ENCODE peak calls at places on chromosomes 1 and 21, in seven cellular contexts. C is colonic mucosa, A is GM06990, V is Panc1, S is Calu3, T is PC-3, X is left ventricle myocardium inferior. H is an unnamed sample.

GRCh38 chr1:181013144-181013543 is 9.5 kb downstream of the STX6 start:
- DNase-seq in C (no peak), S (no peak), T (no peak), V (no peak), A (no peak), X (no peak), H (no peak)

GRCh38 chr1:21574464-21575151 is 65.4 kb downstream of the ALPL start:
- DNase-seq in V (no peak), T (no peak), X (peak), A (no peak), C (no peak), S (peak), H (no peak)

GRCh38 chr1:211515090-211516023 is 23.4 kb upstream of the RD3 start:
- DNase-seq in T (peak), A (peak), S (peak), X (peak), V (peak), C (peak), H (peak)

GRCh38 chr1:163628034-163628773 is 306.4 kb downstream of the NUF2 start:
- DNase-seq in A (no peak), T (no peak), V (no peak), X (no peak), C (no peak), S (no peak), H (no peak)

GRCh38 chr1:219302697-219303096 is 129.0 kb downstream of the LYPLAL1 start:
- DNase-seq in V (no peak), S (no peak), A (no peak), C (no peak), X (no peak), T (no peak), H (no peak)

GRCh38 chr1:15186846-15187151 is 33.3 kb downstream of the TMEM51 start:
- DNase-seq in A (no peak), T (no peak), S (no peak), V (no peak), X (no peak), C (no peak), H (no peak)

GRCh38 chr1:115717541-115717940 is 51.0 kb downstream of the CASQ2 start:
- DNase-seq in V (no peak), C (peak), S (peak), A (no peak), X (no peak), T (peak), H (no peak)

GRCh38 chr1:86429830-86430229 is 5.9 kb downstream of the CLCA2 start:
- DNase-seq in X (no peak), V (peak), T (peak), S (peak), C (peak), A (no peak), H (no peak)

GRCh38 chr1:101959456-101959855 is 37.3 kb downstream of the OLFM3 start:
- DNase-seq in S (no peak), X (no peak), T (no peak), A (no peak), V (no peak), C (no peak), H (no peak)

GRCh38 chr1:211036701-211037494 is 97.0 kb downstream of the KCNH1 start:
- DNase-seq in C (no peak), X (no peak), V (peak), S (peak), T (peak), A (no peak), H (no peak)

GRCh38 chr21:46208761-46209721 is 19.5 kb downstream of the LSS start:
- DNase-seq in X (no peak), T (no peak), A (no peak), V (no peak), C (no peak), S (no peak), H (no peak)

GRCh38 chr1:4708853-4709507 is 54.6 kb downstream of the AJAP1 start:
- DNase-seq in X (no peak), T (no peak), A (no peak), S (no peak), V (no peak), C (no peak), H (no peak)

GRCh38 chr1:182098301-182098700 is 36.8 kb upstream of the ZNF648 start:
- DNase-seq in V (no peak), A (no peak), S (no peak), X (no peak), T (no peak), C (no peak), H (no peak)

GRCh38 chr1:106465666-106466065 is 590.8 kb upstream of the PRMT6 start:
- DNase-seq in S (no peak), T (peak), A (no peak), X (no peak), V (no peak), C (no peak), H (no peak)

GRCh38 chr1:21263653-21264225 is 26.5 kb downstream of the ECE1 start:
- DNase-seq in X (no peak), V (no peak), C (no peak), S (no peak), T (no peak), A (no peak), H (no peak)

GRCh38 chr1:11078631-11079030 is 18.8 kb upstream of the SRM start:
- DNase-seq in X (no peak), C (no peak), S (no peak), V (no peak), A (no peak), T (no peak), H (no peak)

GRCh38 chr1:177505905-177506590 is 335.3 kb downstream of the BRINP2 start:
- DNase-seq in C (no peak), X (no peak), A (no peak), S (no peak), V (no peak), T (peak), H (no peak)

GRCh38 chr1:12001249-12001917 is 17.9 kb upstream of the MIIP start:
- DNase-seq in T (peak), S (no peak), V (no peak), X (no peak), C (no peak), A (no peak), H (no peak)

GRCh38 chr1:236282719-236283118 is 961 bp upstream of the ERO1B start:
- DNase-seq in X (no peak), S (no peak), T (no peak), V (no peak), C (no peak), A (no peak), H (no peak)

GRCh38 chr1:95301614-95302013 is 67.6 kb downstream of the RWDD3 start:
- DNase-seq in T (no peak), X (no peak), C (no peak), V (no peak), A (no peak), S (no peak), H (no peak)

GRCh38 chr1:17113973-17114372 is 5.3 kb downstream of the PADI2 start:
- DNase-seq in S (no peak), C (no peak), X (peak), T (no peak), A (no peak), V (no peak), H (no peak)

GRCh38 chr1:201309420-201309819 is 26.1 kb downstream of the PKP1 start:
- DNase-seq in V (no peak), S (peak), C (peak), X (peak), A (no peak), T (peak), H (no peak)

GRCh38 chr1:235946570-235946981 is 79.9 kb upstream of the LYST start:
- DNase-seq in S (peak), T (peak), A (no peak), V (no peak), C (peak), X (no peak), H (no peak)

GRCh38 chr1:7442918-7443317 is 328.2 kb upstream of the VAMP3 start:
- DNase-seq in C (no peak), A (no peak), T (no peak), X (no peak), V (no peak), S (no peak), H (no peak)

GRCh38 chr1:43603004-43603403 is 46.9 kb upstream of the KDM4A start:
- DNase-seq in T (no peak), C (no peak), X (no peak), A (no peak), V (no peak), S (no peak), H (no peak)

GRCh38 chr1:33317354-33317753 is 3.5 kb downstream of the A3GALT2 start:
- DNase-seq in V (no peak), C (no peak), S (no peak), T (no peak), A (no peak), X (no peak), H (no peak)

GRCh38 chr1:4425892-4426291 is 228.5 kb upstream of the AJAP1 start:
- DNase-seq in V (no peak), C (no peak), X (no peak), T (no peak), S (no peak), A (no peak), H (no peak)

GRCh38 chr1:87497804-87498203 is 169.1 kb downstream of the LMO4 start:
- DNase-seq in A (no peak), C (no peak), X (no peak), V (no peak), S (no peak), T (peak), H (no peak)

GRCh38 chr1:66288048-66288447 is 245.9 kb upstream of the SGIP1 start:
- DNase-seq in X (no peak), T (peak), V (no peak), A (no peak), C (no peak), S (no peak), H (no peak)

GRCh38 chr1:63497577-63497976 is 25.4 kb downstream of the ITGB3BP start:
- DNase-seq in A (no peak), V (no peak), X (no peak), T (no peak), S (no peak), C (no peak), H (no peak)

GRCh38 chr1:186208405-186209129 is 166.5 kb downstream of the TPR start:
- DNase-seq in C (no peak), T (peak), S (no peak), V (no peak), A (no peak), X (no peak), H (no peak)

GRCh38 chr1:162236201-162236600 is 140.5 kb downstream of the SPATA46 start:
- DNase-seq in A (no peak), C (no peak), T (no peak), S (no peak), X (no peak), V (no peak), H (no peak)

GRCh38 chr1:166927701-166928100 is 47.6 kb downstream of the ILDR2 start:
- DNase-seq in V (no peak), X (no peak), C (no peak), T (no peak), S (no peak), A (no peak), H (no peak)

GRCh38 chr1:183365093-183365492 is 53.1 kb downstream of the NMNAT2 start:
- DNase-seq in S (no peak), V (no peak), X (no peak), T (no peak), C (no peak), A (no peak), H (no peak)

GRCh38 chr1:18951416-18951815 is 5.1 kb downstream of the IFFO2 start:
- DNase-seq in S (no peak), V (no peak), C (no peak), T (no peak), X (no peak), A (no peak), H (peak)

GRCh38 chr1:18948048-18948912 is 8.2 kb downstream of the IFFO2 start:
- DNase-seq in V (no peak), T (peak), C (no peak), X (no peak), A (no peak), S (no peak), H (no peak)

GRCh38 chr1:18948913-18949688 is 7.4 kb downstream of the IFFO2 start:
- DNase-seq in A (no peak), T (no peak), V (no peak), X (peak), S (no peak), C (peak), H (no peak)

GRCh38 chr1:18950415-18951026 is 6.0 kb downstream of the IFFO2 start:
- DNase-seq in V (no peak), A (peak), T (no peak), X (peak), C (no peak), S (no peak), H (peak)

GRCh38 chr1:18949689-18950414 is 6.6 kb downstream of the IFFO2 start:
- DNase-seq in A (peak), S (no peak), C (no peak), T (no peak), X (no peak), V (no peak), H (no peak)
- TF ChIP-seq CTCF in A (peak), S (no peak), C (no peak), T (no peak), X (peak), V (no peak), H (no peak)

DNA sequence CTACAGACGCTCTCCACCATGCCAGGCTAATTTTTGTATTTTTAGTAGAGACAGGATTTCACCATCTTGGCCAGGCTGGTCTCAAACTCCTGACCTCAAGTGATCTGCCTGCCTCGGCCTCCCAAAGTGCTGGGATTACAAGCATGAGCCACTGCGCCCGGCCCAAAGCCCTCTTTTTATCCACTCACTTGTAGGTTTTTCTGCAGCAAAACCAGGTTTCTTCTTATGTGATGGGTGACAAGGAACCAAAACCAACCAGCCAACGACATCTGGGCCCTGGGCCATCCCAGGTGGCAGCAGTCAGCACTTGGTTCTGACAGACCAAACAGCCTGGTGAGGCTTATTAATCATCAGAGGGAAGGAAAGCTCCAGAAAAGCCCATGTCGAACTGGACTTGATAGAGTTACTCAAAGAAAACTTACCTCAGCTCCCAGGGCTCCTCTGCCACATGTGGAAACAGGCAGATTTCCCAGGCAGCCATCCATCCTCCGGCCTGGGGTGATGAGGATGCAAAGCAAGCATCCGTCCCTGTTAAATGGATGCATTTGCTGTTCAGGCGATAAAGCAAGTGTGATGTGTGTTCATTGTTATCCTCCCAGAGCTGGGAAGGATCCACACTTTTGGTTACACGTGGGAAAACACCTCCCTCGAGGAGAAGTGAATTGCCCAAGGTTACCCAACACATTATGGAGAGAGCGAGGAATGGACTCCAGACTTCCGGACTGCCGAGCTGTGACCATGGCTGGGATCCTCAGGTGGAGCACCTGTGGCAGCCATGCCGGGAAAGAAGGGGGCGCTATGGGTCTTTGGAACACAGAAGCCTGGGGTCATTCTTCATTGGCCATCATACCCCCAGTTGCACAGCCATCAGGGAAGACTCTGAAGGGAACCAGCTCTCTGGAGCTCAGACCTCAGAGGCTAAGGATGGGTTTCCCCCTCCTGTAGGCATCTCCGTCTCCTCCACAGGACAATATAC is 118.8 kb downstream of the HUNK start:
- DNase-seq in T (no peak), A (no peak), C (no peak), X (no peak), S (no peak), V (no peak), H (no peak)
- TF ChIP-seq CTCF in T (no peak), A (peak), C (no peak), X (peak), S (no peak), V (no peak), H (no peak)

GRCh38 chr1:47529520-47530098 is 91.8 kb downstream of the FOXD2 start:
- DNase-seq in A (no peak), V (no peak), S (no peak), X (no peak), T (peak), C (no peak), H (no peak)

GRCh38 chr1:47523812-47524170 is 85.9 kb downstream of the FOXD2 start:
- DNase-seq in T (no peak), A (no peak), C (no peak), S (no peak), X (no peak), V (no peak), H (no peak)

GRCh38 chr1:47522890-47523811 is 85.3 kb downstream of the FOXD2 start:
- DNase-seq in S (no peak), X (no peak), A (no peak), T (no peak), V (no peak), C (no peak), H (no peak)

GRCh38 chr1:47524272-47524671 is 86.4 kb downstream of the FOXD2 start:
- DNase-seq in V (no peak), C (no peak), X (no peak), S (no peak), A (no peak), T (no peak), H (no peak)

DNA sequence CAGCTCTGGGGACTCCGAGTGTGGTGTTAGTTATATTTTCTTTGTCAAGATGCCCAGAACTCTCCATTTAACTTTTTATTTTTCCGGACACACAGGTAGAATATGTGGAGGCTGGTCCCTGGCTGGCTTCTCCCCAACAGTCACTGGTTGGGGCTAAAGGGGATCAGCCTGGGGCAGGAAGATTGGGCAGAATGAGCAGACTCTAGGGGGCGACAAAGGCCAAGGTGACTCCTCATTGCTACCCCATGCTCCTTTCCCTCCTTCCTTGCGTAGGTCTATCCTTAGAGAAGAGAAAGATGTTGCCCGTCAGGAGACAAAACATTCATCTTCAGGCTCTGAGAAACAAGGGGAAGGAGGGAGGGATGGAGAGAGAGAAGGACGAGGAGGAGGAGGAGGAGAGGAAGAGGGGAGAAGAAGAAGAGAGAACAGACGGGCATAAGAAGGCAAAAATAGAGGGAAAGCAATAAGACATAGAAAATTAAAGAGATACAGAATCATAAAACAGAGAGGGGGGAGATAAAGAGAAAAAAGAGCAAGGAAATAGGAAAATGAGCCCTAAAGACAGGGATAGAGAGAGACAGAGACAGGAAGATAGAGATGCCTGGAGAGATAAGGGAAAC is 89.9 kb downstream of the FOXD2 start:
- DNase-seq in X (no peak), S (peak), V (no peak), T (peak), A (no peak), C (peak), H (no peak)
- TF ChIP-seq CTCF in X (peak), S (peak), V (peak), T (peak), A (peak), C (peak), H (no peak)

DNA sequence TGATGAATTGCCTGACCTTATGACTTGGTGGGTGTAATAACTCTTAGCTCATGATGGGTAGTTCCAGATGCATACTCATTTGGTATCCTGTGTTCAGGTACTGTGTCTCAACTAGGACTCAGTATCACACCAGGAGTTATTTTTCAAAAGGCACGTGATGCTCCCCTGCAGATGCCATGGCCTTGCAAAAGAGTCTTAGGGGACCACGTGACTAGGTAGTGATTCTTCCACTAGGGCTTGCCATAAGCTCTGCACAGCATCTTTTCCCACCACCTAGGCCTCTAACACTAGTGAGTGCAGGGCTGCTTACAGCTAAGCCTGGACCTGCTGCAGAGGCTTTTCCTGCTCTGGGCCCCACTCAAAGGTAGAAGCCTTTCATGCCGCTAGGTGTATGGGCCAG is 3.9 kb upstream of the FCAMR start:
- DNase-seq in A (no peak), T (no peak), C (no peak), X (no peak), S (no peak), V (no peak), H (no peak)
- TF ChIP-seq CTCF in A (no peak), T (no peak), C (no peak), X (no peak), S (no peak), V (no peak), H (no peak)

DNA sequence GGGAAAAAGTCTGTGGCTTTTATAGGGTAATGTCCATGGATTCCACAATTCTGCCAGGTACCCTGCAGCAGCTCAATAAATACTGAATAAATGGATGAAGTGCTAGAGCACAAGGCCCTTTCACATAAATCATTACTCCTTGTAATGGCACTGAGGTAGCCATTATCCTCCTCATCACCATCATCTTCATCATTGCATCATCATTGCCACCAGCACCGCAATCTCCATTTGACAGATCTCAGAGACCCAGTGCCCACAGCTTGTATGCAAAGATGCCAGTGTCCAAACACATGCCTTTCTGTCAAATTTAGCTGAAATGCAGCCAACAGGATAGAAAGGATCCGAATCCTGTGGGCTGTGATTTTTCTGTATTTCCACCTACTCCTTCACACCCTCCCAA is 17.4 kb downstream of the DAB1 start:
- DNase-seq in C (no peak), A (no peak), T (no peak), V (no peak), X (no peak), S (no peak), H (no peak)
- TF ChIP-seq CTCF in C (no peak), A (no peak), T (no peak), V (no peak), X (no peak), S (no peak), H (no peak)